ENCODE peak calls at places on chromosomes 5 and 9, in six cellular contexts. One of them, this sample, is unnamed.

GRCh38 chr9:110330484-110331115 is 7.1 kb downstream of the TXNDC8 start:
- DNase-seq in mesendoderm: no peak
- DNase-seq in Jurkat, Clone E6-1: no peak
- DNase-seq in effector memory CD8-positive, alpha-beta T cell: no peak
- DNase-seq in Daoy: no peak
- DNase-seq in AG09309: peak; percentile 45
- DNase-seq in this sample: no peak

GRCh38 chr9:18749711-18750110 is 275.8 kb downstream of the ADAMTSL1 start:
- DNase-seq in AG09309: no peak
- DNase-seq in effector memory CD8-positive, alpha-beta T cell: no peak
- DNase-seq in mesendoderm: no peak
- DNase-seq in Jurkat, Clone E6-1: no peak
- DNase-seq in Daoy: no peak
- DNase-seq in this sample: no peak

GRCh38 chr9:114378016-114378415 is 9.8 kb downstream of the AKNA start:
- DNase-seq in AG09309: no peak
- DNase-seq in Jurkat, Clone E6-1: no peak
- DNase-seq in effector memory CD8-positive, alpha-beta T cell: no peak
- DNase-seq in mesendoderm: no peak
- DNase-seq in Daoy: no peak
- DNase-seq in this sample: no peak

GRCh38 chr9:127886401-127886972 is 9.0 kb upstream of the AK1 start:
- DNase-seq in mesendoderm: no peak
- DNase-seq in Jurkat, Clone E6-1: no peak
- DNase-seq in AG09309: no peak
- DNase-seq in effector memory CD8-positive, alpha-beta T cell: no peak
- DNase-seq in Daoy: peak; percentile 7
- DNase-seq in this sample: no peak

GRCh38 chr9:113302792-113303418 is at the start of gene RNF183:
- DNase-seq in Daoy: no peak
- DNase-seq in Jurkat, Clone E6-1: no peak
- DNase-seq in AG09309: no peak
- DNase-seq in effector memory CD8-positive, alpha-beta T cell: no peak
- DNase-seq in mesendoderm: no peak
- DNase-seq in this sample: no peak

GRCh38 chr5:54905942-54906537 is 79.4 kb downstream of the ESM1 start:
- DNase-seq in Jurkat, Clone E6-1: peak; percentile 65
- DNase-seq in mesendoderm: peak; percentile 69
- DNase-seq in effector memory CD8-positive, alpha-beta T cell: peak; percentile 62
- DNase-seq in AG09309: peak; percentile 46
- DNase-seq in Daoy: peak; percentile 58
- DNase-seq in this sample: peak; percentile 52

GRCh38 chr5:171585981-171586380 is 166.5 kb downstream of the FGF18 start:
- DNase-seq in Jurkat, Clone E6-1: no peak
- DNase-seq in mesendoderm: no peak
- DNase-seq in effector memory CD8-positive, alpha-beta T cell: no peak
- DNase-seq in Daoy: no peak
- DNase-seq in AG09309: no peak
- DNase-seq in this sample: no peak

GRCh38 chr5:174222891-174223290 is 177.4 kb downstream of the NSG2 start:
- DNase-seq in mesendoderm: peak; percentile 9
- DNase-seq in AG09309: no peak
- DNase-seq in Jurkat, Clone E6-1: no peak
- DNase-seq in Daoy: no peak
- DNase-seq in effector memory CD8-positive, alpha-beta T cell: no peak
- DNase-seq in this sample: no peak

GRCh38 chr5:31270396-31270795 is 76.9 kb downstream of the CDH6 start:
- DNase-seq in effector memory CD8-positive, alpha-beta T cell: no peak
- DNase-seq in Jurkat, Clone E6-1: peak; percentile 28
- DNase-seq in AG09309: no peak
- DNase-seq in mesendoderm: peak; percentile 44
- DNase-seq in Daoy: no peak
- DNase-seq in this sample: no peak

GRCh38 chr5:95241-95980 is 3.4 kb downstream of the PLEKHG4B start:
- DNase-seq in effector memory CD8-positive, alpha-beta T cell: no peak
- DNase-seq in Daoy: no peak
- DNase-seq in AG09309: no peak
- DNase-seq in Jurkat, Clone E6-1: no peak
- DNase-seq in mesendoderm: no peak
- DNase-seq in this sample: no peak

GRCh38 chr9:113608082-113608685 is 144.7 kb downstream of the RGS3 start:
- DNase-seq in effector memory CD8-positive, alpha-beta T cell: no peak
- DNase-seq in Daoy: no peak
- DNase-seq in mesendoderm: no peak
- DNase-seq in AG09309: no peak
- DNase-seq in Jurkat, Clone E6-1: no peak
- DNase-seq in this sample: no peak

GRCh38 chr5:143887901-143888648 is 76.1 kb downstream of the HMHB1 start:
- DNase-seq in Daoy: peak; percentile 49
- DNase-seq in effector memory CD8-positive, alpha-beta T cell: no peak
- DNase-seq in AG09309: peak; percentile 83
- DNase-seq in Jurkat, Clone E6-1: no peak
- DNase-seq in mesendoderm: no peak
- DNase-seq in this sample: no peak

GRCh38 chr9:83920469-83920941 is 727 bp downstream of the KIF27 start:
- DNase-seq in AG09309: no peak
- DNase-seq in mesendoderm: peak; percentile 88
- DNase-seq in Daoy: no peak
- DNase-seq in Jurkat, Clone E6-1: no peak
- DNase-seq in effector memory CD8-positive, alpha-beta T cell: no peak
- DNase-seq in this sample: no peak

GRCh38 chr5:141832131-141832530 is 46.1 kb downstream of the PCDH1 start:
- DNase-seq in Jurkat, Clone E6-1: no peak
- DNase-seq in mesendoderm: no peak
- DNase-seq in Daoy: no peak
- DNase-seq in effector memory CD8-positive, alpha-beta T cell: no peak
- DNase-seq in AG09309: no peak
- DNase-seq in this sample: no peak

GRCh38 chr9:35406183-35406959 is 83.5 kb upstream of the RUSC2 start:
- DNase-seq in Daoy: no peak
- DNase-seq in effector memory CD8-positive, alpha-beta T cell: no peak
- DNase-seq in Jurkat, Clone E6-1: no peak
- DNase-seq in mesendoderm: peak; percentile 96
- DNase-seq in AG09309: no peak
- DNase-seq in this sample: peak; percentile 21

GRCh38 chr9:68726489-68726888 is 21.4 kb downstream of the PIP5K1B start:
- DNase-seq in Daoy: no peak
- DNase-seq in mesendoderm: no peak
- DNase-seq in AG09309: no peak
- DNase-seq in effector memory CD8-positive, alpha-beta T cell: no peak
- DNase-seq in Jurkat, Clone E6-1: no peak
- DNase-seq in this sample: no peak

GRCh38 chr5:50967388-50968039 is 301.1 kb downstream of the PARP8 start:
- DNase-seq in Daoy: peak; percentile 56
- DNase-seq in Jurkat, Clone E6-1: no peak
- DNase-seq in effector memory CD8-positive, alpha-beta T cell: no peak
- DNase-seq in mesendoderm: peak; percentile 57
- DNase-seq in AG09309: no peak
- DNase-seq in this sample: no peak